ENCODE peak calls at places on chromosome 3, in four cellular contexts. Y, O, F and N are unnamed samples.

GRCh38 chr3:62379206-62379834 is 6.0 kb upstream of the FEZF2 start:
- DNase-seq in Y (no peak), O (no peak), F (no peak), N (no peak)

GRCh38 chr3:66393486-66394260 is 107.1 kb downstream of the LRIG1 start:
- DNase-seq in Y (no peak), O (no peak), F (peak; percentile 79), N (no peak)

GRCh38 chr3:37703633-37704032 is 158.0 kb upstream of the CTDSPL start:
- DNase-seq in Y (no peak), O (no peak), F (no peak), N (peak; percentile 20)

GRCh38 chr3:50213383-50213782 is 8.3 kb downstream of the SLC38A3 start:
- DNase-seq in Y (no peak), O (no peak), F (no peak), N (no peak)

GRCh38 chr3:59261009-59261408 is 211.2 kb upstream of the CFAP20DC start:
- DNase-seq in Y (no peak), O (no peak), F (no peak), N (no peak)

GRCh38 chr3:115512565-115513410 is 110.5 kb upstream of the GAP43 start:
- DNase-seq in Y (no peak), O (peak; percentile 37), F (peak; percentile 4), N (peak; percentile 14)

GRCh38 chr3:53045784-53046170 is at the start of gene SFMBT1:
- DNase-seq in Y (no peak), O (peak; percentile 76), F (peak; percentile 70), N (peak; percentile 67)

GRCh38 chr3:124686028-124686670 is 44.1 kb upstream of the UMPS start:
- DNase-seq in Y (no peak), O (no peak), F (no peak), N (no peak)

GRCh38 chr3:150227839-150228238 is 180.3 kb upstream of the TSC22D2 start:
- DNase-seq in Y (no peak), O (peak; percentile 38), F (no peak), N (peak; percentile 85)

GRCh38 chr3:29143151-29143550 is 137.7 kb upstream of the RBMS3 start:
- DNase-seq in Y (no peak), O (no peak), F (no peak), N (no peak)

GRCh38 chr3:29694783-29695182 is 413.9 kb downstream of the RBMS3 start:
- DNase-seq in Y (no peak), O (no peak), F (no peak), N (peak; percentile 38)

GRCh38 chr3:41975421-41976103 is 13.7 kb upstream of the ULK4 start:
- DNase-seq in Y (no peak), O (no peak), F (no peak), N (no peak)

GRCh38 chr3:154324919-154325318 is 632 bp upstream of the DHX36 start:
- DNase-seq in Y (no peak), O (no peak), F (no peak), N (peak; percentile 41)

GRCh38 chr3:128794067-128794768 is 68.2 kb downstream of the RAB7A start:
- DNase-seq in Y (no peak), O (no peak), F (no peak), N (no peak)

GRCh38 chr3:27756877-27757276 is 34.8 kb upstream of the EOMES start:
- DNase-seq in Y (no peak), O (no peak), F (no peak), N (no peak)

GRCh38 chr3:55893045-55893664 is 406.0 kb upstream of the WNT5A start:
- DNase-seq in Y (no peak), O (no peak), F (no peak), N (no peak)

GRCh38 chr3:133833267-133833666 is 27.7 kb downstream of the SRPRB start:
- DNase-seq in Y (no peak), O (no peak), F (no peak), N (no peak)

GRCh38 chr3:177703788-177704187 is 506.5 kb upstream of the TBL1XR1 start:
- DNase-seq in Y (no peak), O (no peak), F (no peak), N (no peak)

GRCh38 chr3:194667363-194667762 is 4.6 kb downstream of the LSG1 start:
- DNase-seq in Y (no peak), O (no peak), F (no peak), N (no peak)
- H3K36me3 ChIP-seq in Y (peaks cover 40% of the 10 kb centered on the region), O (peaks cover 61% of the 10 kb centered on the region), F (peaks cover 31% of the 10 kb centered on the region), N (peaks cover 9% of the 10 kb centered on the region)

DNA sequence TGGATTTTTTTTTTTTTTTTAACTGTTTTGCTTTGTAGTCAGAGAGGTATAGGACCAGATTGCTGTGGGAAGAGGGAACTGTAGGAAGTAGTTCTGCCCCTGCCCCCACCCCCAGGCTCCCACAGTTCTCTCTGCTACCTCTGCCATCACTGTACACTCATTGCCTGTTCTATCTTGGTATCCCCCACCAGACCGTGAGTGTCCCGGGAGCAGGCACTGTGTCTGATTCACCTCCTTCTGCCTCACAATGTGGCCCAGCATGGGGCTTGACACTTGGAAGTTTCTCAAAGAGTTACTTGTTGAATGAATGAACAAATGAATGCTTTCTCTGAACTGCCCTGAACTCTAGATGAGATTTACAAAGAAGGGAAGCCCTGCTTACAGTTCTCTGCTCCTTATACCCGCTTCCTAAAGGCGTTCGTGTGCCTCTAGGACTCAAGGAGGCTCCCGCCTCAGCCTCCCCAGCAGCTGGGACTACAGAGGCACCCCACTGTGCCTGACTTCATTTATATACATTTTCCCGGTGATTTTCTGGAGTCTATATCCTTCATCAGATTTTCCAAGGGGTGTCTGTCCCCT is 27.1 kb upstream of the PIK3CB start:
- DNase-seq in Y (no peak), O (no peak), F (no peak), N (no peak)
- H3K27ac ChIP-seq in Y (peak overlapping the region; percentile 84), O (peak overlapping the region; percentile 31), F (no peak overlapping the region), N (no peak overlapping the region)

DNA sequence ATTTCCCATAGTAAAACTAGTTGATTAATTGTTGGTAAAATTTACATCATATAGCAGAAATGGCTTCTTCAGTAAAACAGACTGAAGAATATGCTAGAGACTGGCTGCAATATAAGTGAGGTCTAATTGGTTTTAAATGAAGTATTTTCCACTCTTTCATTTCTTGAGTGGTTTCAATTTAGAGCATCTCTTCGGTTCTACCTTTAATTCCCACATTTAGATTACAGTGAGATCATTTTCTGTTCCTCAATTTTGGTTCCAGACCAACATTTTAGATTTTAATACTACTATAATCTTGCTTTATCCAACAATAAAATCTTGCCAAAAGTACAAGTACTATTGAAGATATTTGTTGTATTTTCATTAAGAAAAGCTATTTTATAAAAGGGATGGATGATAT is 1.0 kb upstream of the LRCH3 start:
- DNase-seq in Y (no peak), O (no peak), F (no peak), N (no peak)
- H3K4me3 ChIP-seq in Y (no peak overlapping the region), O (no peak overlapping the region), F (no peak overlapping the region), N (no peak overlapping the region)

GRCh38 chr3:172309741-172310140 is 138.5 kb downstream of the GHSR start:
- DNase-seq in Y (no peak), O (no peak), F (no peak), N (no peak)
- H3K36me3 ChIP-seq in Y (peaks cover 61% of the 10 kb centered on the region), O (peaks cover 82% of the 10 kb centered on the region), F (peaks cover 9% of the 10 kb centered on the region), N (peaks cover 59% of the 10 kb centered on the region)

DNA sequence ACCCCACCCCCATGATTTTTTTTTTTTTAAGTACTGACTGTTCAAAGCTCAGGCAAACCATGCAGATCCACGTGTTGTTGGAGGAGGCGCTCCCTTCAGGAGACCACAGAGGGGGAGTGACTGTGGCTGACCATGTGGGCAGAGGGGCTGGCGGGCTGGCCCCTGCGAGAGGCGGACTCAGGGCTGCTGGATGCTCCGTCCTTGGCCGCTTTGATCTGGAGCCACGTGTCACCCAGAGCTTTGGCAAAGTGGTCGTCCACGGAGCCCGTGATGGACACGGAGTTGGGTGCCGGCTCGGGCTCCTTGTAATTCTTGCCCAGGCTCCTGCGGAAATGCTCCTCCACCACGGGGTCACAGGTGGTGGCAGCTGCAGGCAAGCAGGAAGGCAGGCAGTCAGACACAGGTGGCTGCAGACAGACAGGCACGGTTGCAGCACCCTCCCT is 85.2 kb downstream of the VGLL4 start:
- DNase-seq in Y (no peak), O (no peak), F (no peak), N (no peak)
- H3K27ac ChIP-seq in Y (peak overlapping the region; percentile 96), O (peak overlapping the region; percentile 24), F (no peak overlapping the region), N (no peak overlapping the region)

GRCh38 chr3:127556565-127556964 is 34.0 kb downstream of the TPRA1 start:
- DNase-seq in Y (no peak), O (no peak), F (no peak), N (no peak)

GRCh38 chr3:127555108-127555507 is 35.4 kb downstream of the TPRA1 start:
- DNase-seq in Y (no peak), O (no peak), F (no peak), N (no peak)

GRCh38 chr3:127565711-127566110 is 24.8 kb downstream of the TPRA1 start:
- DNase-seq in Y (no peak), O (no peak), F (no peak), N (no peak)

DNA sequence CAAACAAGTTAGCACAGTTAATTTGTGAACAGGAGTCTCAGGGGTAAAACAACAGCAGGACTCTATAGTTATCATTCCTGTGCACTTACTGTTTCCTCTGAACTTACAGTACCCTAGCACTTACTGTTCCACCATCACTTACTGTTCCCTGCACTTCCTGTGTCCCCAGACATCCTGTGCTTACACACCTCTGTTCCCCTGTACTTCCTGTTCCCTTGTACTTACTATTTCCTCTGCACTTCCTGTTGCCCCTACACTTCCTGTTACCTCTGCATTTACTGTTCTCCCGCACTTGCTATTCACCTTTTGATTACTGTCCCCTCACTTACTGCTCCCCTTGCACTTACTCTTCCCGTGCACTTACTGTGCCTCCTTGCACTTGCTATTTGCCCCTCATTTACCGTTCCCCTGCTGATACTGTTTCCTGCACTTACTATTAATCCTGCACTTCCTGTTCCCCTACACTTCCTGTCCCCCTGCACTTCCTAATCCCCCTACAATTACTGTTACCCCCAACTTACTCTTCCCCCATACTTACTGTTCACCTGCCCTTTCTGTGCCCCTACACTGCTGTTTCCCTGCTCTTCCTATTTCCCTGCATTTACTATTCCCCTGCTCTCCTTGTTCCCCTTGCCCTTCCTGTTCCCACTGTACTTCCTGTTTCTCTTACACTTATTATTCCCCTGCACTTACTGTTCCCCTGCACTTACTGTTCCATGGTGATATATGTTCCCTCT is 30.3 kb downstream of the TPRA1 start:
- DNase-seq in Y (no peak), O (no peak), F (no peak), N (peak; percentile 31)
- H3K4me3 ChIP-seq in Y (no peak overlapping the region), O (no peak overlapping the region), F (no peak overlapping the region), N (no peak overlapping the region)

GRCh38 chr3:11307830-11308432 is 35.7 kb downstream of the ATG7 start:
- DNase-seq in Y (no peak), O (no peak), F (no peak), N (no peak)

GRCh38 chr3:11306815-11307589 is 34.8 kb downstream of the ATG7 start:
- DNase-seq in Y (no peak), O (no peak), F (peak; percentile 24), N (no peak)

GRCh38 chr3:11302444-11302843 is 30.2 kb downstream of the ATG7 start:
- DNase-seq in Y (no peak), O (no peak), F (no peak), N (no peak)

GRCh38 chr3:11304160-11304559 is 32.0 kb downstream of the ATG7 start:
- DNase-seq in Y (no peak), O (no peak), F (no peak), N (no peak)

DNA sequence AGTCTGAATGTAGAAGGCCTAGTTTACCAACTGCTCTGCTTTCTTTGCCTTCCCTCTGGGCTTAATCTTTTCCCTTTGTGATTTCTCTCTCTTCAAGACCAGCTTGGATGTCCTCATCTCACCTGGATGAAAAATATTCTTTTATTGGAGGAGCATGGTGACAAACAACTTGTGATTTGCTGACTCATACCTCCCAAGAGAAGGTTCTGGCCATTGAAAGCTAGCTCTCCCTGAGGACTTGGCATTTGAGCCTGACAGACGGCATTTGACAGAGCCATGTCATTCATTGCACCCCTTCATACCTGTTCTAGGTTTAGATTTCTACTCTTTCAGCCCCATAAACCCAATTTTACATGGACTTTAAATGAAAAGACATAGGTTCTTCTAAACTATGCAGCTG is 33.3 kb downstream of the ATG7 start:
- DNase-seq in Y (no peak), O (no peak), F (no peak), N (no peak)
- H3K36me3 ChIP-seq in Y (peaks cover 11% of the 10 kb centered on the region), O (peaks cover 65% of the 10 kb centered on the region), F (peaks cover 38% of the 10 kb centered on the region), N (peaks cover 20% of the 10 kb centered on the region)